ENCODE peak calls at places on chromosomes 2 and 18, in ten cellular contexts. D is fibroblast of lung, L is endothelial cell of umbilical vein, C is Panc1, G is IMR-90, A is heart left ventricle, B is astrocyte, W is colonic mucosa, Z is pancreas, N is uterus. K is an unnamed sample.

GRCh38 chr18:8139971-8140406 is 469.2 kb upstream of the RAB12 start:
- DNase-seq in A (no peak), D (peak; percentile 39), C (no peak), G (no peak), W (no peak), B (no peak), Z (no peak), N (peak; percentile 39), L (no peak), K (no peak)

GRCh38 chr2:69224495-69224803 is 162.6 kb downstream of the GFPT1 start:
- DNase-seq in Z (no peak), W (no peak), B (no peak), G (no peak), L (no peak), C (no peak), D (no peak), N (no peak), A (no peak), K (no peak)

GRCh38 chr2:28391564-28392296 is 928 bp upstream of the FOSL2 start:
- DNase-seq in B (peak; percentile 80), D (peak; percentile 95), Z (peak; percentile 80), W (peak; percentile 99), G (peak; percentile 79), A (peak; percentile 95), L (peak; percentile 78), N (peak; percentile 91), C (peak; percentile 69), K (peak; percentile 85)

GRCh38 chr2:192090878-192091277 is 103.9 kb downstream of the TMEFF2 start:
- DNase-seq in D (no peak), A (no peak), G (no peak), N (no peak), W (no peak), B (no peak), Z (no peak), L (no peak), C (no peak), K (no peak)

GRCh38 chr2:143717532-143718168 is 588.4 kb downstream of the ARHGAP15 start:
- DNase-seq in D (peak; percentile 37), B (peak; percentile 11), G (peak; percentile 27), N (no peak), C (no peak), W (no peak), A (no peak), Z (no peak), L (no peak), K (no peak)

GRCh38 chr2:201858267-201858666 is 51.9 kb downstream of the CDK15 start:
- DNase-seq in W (no peak), B (no peak), Z (no peak), L (no peak), C (no peak), G (no peak), D (no peak), N (no peak), A (no peak), K (no peak)

GRCh38 chr18:25350561-25351201 is 1.3 kb downstream of the ZNF521 start:
- DNase-seq in B (peak; percentile 47), A (peak; percentile 80), N (peak; percentile 69), Z (no peak), D (peak; percentile 61), L (peak; percentile 55), C (no peak), G (peak; percentile 65), W (peak; percentile 26), K (no peak)

GRCh38 chr18:64083906-64084305 is 65.0 kb downstream of the LINC00305 start:
- DNase-seq in L (no peak), D (no peak), N (no peak), C (no peak), W (no peak), B (no peak), Z (no peak), G (no peak), A (no peak), K (no peak)

GRCh38 chr2:16851131-16851530 is 185.5 kb upstream of the CYRIA start:
- DNase-seq in Z (no peak), N (no peak), B (no peak), W (no peak), A (no peak), D (no peak), G (no peak), L (no peak), C (no peak), K (no peak)

GRCh38 chr2:73969356-73969755 is 15.4 kb upstream of the TET3 start:
- DNase-seq in A (no peak), Z (no peak), B (no peak), G (no peak), D (no peak), W (no peak), L (no peak), C (no peak), N (no peak), K (no peak)
- H3K4me1 ChIP-seq in A (peaks cover 11% of the 10 kb centered on the region), Z (peaks cover 6% of the 10 kb centered on the region), B (no peaks in the 10 kb centered on the region), G (peaks cover 4% of the 10 kb centered on the region), D (peaks cover 4% of the 10 kb centered on the region), W (peaks cover 14% of the 10 kb centered on the region), L (peaks cover 6% of the 10 kb centered on the region), C (no peaks in the 10 kb centered on the region), N (no peaks in the 10 kb centered on the region), K (no peaks in the 10 kb centered on the region)

GRCh38 chr2:161063946-161064306 is 96.3 kb upstream of the TANK start:
- DNase-seq in D (no peak), B (no peak), Z (no peak), A (no peak), G (no peak), W (no peak), L (no peak), C (no peak), N (no peak), K (no peak)
- TF ChIP-seq CTCF in D (no peak), B (no peak), Z (no peak), A (no peak), G (no peak), W (peak; percentile 1), L (no peak), C (peak; percentile 49), N (no peak), K (no peak)

GRCh38 chr2:241818229-241818942 is 9.4 kb downstream of the NEU4 start:
- DNase-seq in C (no peak), N (no peak), Z (no peak), B (no peak), W (no peak), A (peak; percentile 52), L (no peak), D (no peak), G (no peak), K (no peak)

GRCh38 chr2:241820625-241821384 is 11.8 kb downstream of the NEU4 start:
- DNase-seq in L (no peak), N (no peak), G (no peak), A (peak; percentile 65), W (no peak), D (no peak), C (no peak), Z (no peak), B (no peak), K (no peak)

GRCh38 chr2:241822264-241822623 is 13.3 kb downstream of the NEU4 start:
- DNase-seq in N (no peak), W (no peak), G (no peak), L (no peak), Z (no peak), B (no peak), A (no peak), C (no peak), D (no peak), K (no peak)

GRCh38 chr2:241818943-241819270 is 9.9 kb downstream of the NEU4 start:
- DNase-seq in N (no peak), B (no peak), D (no peak), G (no peak), Z (peak; percentile 32), L (no peak), W (peak; percentile 41), A (no peak), C (no peak), K (no peak)

DNA sequence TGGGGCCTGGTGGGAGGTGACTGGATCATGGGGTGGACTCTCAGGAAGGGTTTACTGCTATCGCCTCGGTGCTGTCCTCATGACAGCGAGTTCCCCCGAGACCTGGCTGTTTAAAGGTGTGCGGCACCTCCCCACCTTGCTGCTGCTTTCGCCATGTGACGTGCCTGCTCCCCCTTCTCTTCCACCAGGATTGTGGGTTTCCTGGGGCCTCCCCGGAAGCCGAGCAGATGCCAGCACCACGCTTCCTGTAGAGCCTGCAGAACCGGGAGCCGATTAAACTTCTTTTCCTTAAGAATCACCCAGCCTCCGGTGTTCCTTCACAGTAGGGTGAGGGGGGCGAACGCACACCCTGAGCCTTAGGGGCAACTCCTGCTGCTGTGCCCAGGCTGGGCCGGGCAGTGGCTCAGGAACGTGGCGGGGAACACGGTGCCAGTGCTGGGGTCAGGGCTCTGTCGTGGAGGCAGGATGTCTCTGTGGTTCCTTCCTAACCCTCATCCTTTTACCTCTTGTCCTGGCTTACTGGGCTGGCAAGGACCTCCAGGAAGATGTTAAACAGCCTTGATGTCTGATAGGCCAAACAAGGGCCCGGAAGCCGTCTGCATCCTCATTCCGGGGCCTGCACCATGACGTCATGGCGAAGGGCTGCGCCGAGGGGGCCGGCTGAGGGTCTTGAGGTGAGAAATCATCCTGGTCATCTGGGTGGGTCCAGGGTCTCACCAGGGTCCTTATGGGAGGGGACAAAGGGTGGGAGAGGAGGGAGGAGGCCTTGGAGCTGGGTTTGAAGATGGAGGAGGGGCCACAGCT is 12.7 kb downstream of the NEU4 start:
- DNase-seq in B (no peak), W (no peak), G (no peak), C (no peak), D (no peak), N (no peak), A (no peak), Z (no peak), L (no peak), K (no peak)
- H3K27ac ChIP-seq in B (no peak overlapping the region), W (no peak overlapping the region), G (no peak overlapping the region), C (no peak overlapping the region), D (no peak overlapping the region), N (no peak overlapping the region), A (no peak overlapping the region), Z (no peak overlapping the region), L (no peak overlapping the region), K (no peak overlapping the region)

GRCh38 chr18:2969695-2970094 is 43.2 kb downstream of the LPIN2 start:
- DNase-seq in C (no peak), Z (no peak), G (no peak), W (no peak), N (no peak), D (no peak), A (no peak), L (no peak), B (no peak), K (no peak)
- H3K4me1 ChIP-seq in C (peaks cover 48% of the 10 kb centered on the region), Z (peaks cover 20% of the 10 kb centered on the region), G (peaks cover 12% of the 10 kb centered on the region), W (peaks cover 5% of the 10 kb centered on the region), N (peaks cover 9% of the 10 kb centered on the region), D (peaks cover 7% of the 10 kb centered on the region), A (peaks cover 19% of the 10 kb centered on the region), L (peaks cover 6% of the 10 kb centered on the region), B (no peaks in the 10 kb centered on the region), K (no peaks in the 10 kb centered on the region)

GRCh38 chr18:50610349-50610748 is 50.5 kb downstream of the MAPK4 start:
- DNase-seq in B (no peak), G (no peak), D (no peak), A (no peak), W (no peak), C (no peak), L (no peak), N (no peak), Z (no peak), K (no peak)
- TF ChIP-seq CTCF in B (no peak), G (no peak), D (no peak), A (no peak), W (no peak), C (no peak), L (no peak), N (no peak), Z (no peak), K (peak; percentile 27)

DNA sequence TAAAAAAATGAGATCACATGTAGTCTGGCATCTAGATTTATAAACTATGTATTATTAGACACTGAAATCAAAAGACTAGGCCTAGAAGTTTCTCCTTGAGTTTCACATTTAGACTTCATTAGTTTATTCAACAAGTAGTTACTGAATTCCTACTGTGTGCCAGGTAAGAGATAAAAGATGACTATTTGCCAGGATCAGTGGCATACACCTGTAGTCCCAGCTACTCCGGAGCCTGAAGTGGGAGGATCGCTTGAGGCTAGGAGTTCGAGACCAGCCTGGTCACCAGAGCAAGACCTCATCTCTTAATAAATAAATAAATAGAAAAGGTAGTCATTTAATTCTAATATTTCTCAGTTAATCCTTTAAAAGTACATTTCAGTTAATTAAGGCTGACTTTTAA is 2.1 kb downstream of the FAM98A start:
- DNase-seq in C (no peak), A (no peak), Z (no peak), N (no peak), B (no peak), D (no peak), L (no peak), W (no peak), G (no peak), K (no peak)
- H3K27ac ChIP-seq in C (no peak overlapping the region), A (no peak overlapping the region), Z (no peak overlapping the region), N (no peak overlapping the region), B (no peak overlapping the region), D (no peak overlapping the region), L (no peak overlapping the region), W (no peak overlapping the region), G (no peak overlapping the region), K (no peak overlapping the region)